ENCODE peak calls at places on chromosomes 5 and 9, in four cellular contexts. One of them, this sample, is unnamed.

GRCh38 chr9:95000821-95001220 is 274.3 kb downstream of the AOPEP start:
- DNase-seq in bronchial epithelial cell: no peak
- DNase-seq in stomach: no peak
- DNase-seq in thyroid gland: no peak
- DNase-seq in this sample: no peak

GRCh38 chr9:32348289-32348688 is 36.2 kb upstream of the ACO1 start:
- DNase-seq in bronchial epithelial cell: no peak
- DNase-seq in stomach: no peak
- DNase-seq in thyroid gland: no peak
- DNase-seq in this sample: peak

GRCh38 chr9:128611600-128612394 is 44.9 kb downstream of the DYNC2I2 start:
- DNase-seq in bronchial epithelial cell: no peak
- DNase-seq in stomach: no peak
- DNase-seq in thyroid gland: no peak
- DNase-seq in this sample: no peak

GRCh38 chr9:2816476-2817141 is 27.3 kb downstream of the PUM3 start:
- DNase-seq in bronchial epithelial cell: peak
- DNase-seq in stomach: no peak
- DNase-seq in thyroid gland: peak
- DNase-seq in this sample: no peak

GRCh38 chr5:168427224-168427623 is 59.0 kb upstream of the RARS1 start:
- DNase-seq in bronchial epithelial cell: no peak
- DNase-seq in stomach: no peak
- DNase-seq in thyroid gland: no peak
- DNase-seq in this sample: no peak

GRCh38 chr9:84146893-84147705 is 166.5 kb downstream of the RMI1 start:
- DNase-seq in bronchial epithelial cell: no peak
- DNase-seq in stomach: no peak
- DNase-seq in thyroid gland: no peak
- DNase-seq in this sample: no peak

GRCh38 chr5:101244621-101245020 is 341.5 kb upstream of the ST8SIA4 start:
- DNase-seq in bronchial epithelial cell: peak
- DNase-seq in stomach: no peak
- DNase-seq in thyroid gland: no peak
- DNase-seq in this sample: no peak

GRCh38 chr9:16348531-16348930 is 521.9 kb downstream of the BNC2 start:
- DNase-seq in bronchial epithelial cell: no peak
- DNase-seq in stomach: no peak
- DNase-seq in thyroid gland: no peak
- DNase-seq in this sample: no peak

GRCh38 chr9:70422371-70423043 is 8.1 kb upstream of the KLF9 start:
- DNase-seq in bronchial epithelial cell: no peak
- DNase-seq in stomach: no peak
- DNase-seq in thyroid gland: no peak
- DNase-seq in this sample: no peak

GRCh38 chr5:83227611-83228010 is 150.3 kb downstream of the XRCC4 start:
- DNase-seq in bronchial epithelial cell: peak
- DNase-seq in stomach: no peak
- DNase-seq in thyroid gland: no peak
- DNase-seq in this sample: no peak

GRCh38 chr9:114061830-114062474 is 16.1 kb downstream of the AMBP start:
- DNase-seq in bronchial epithelial cell: no peak
- DNase-seq in stomach: no peak
- DNase-seq in thyroid gland: no peak
- DNase-seq in this sample: no peak

GRCh38 chr5:73617510-73618279 is 8.3 kb upstream of the ARHGEF28 start:
- DNase-seq in bronchial epithelial cell: peak
- DNase-seq in stomach: peak
- DNase-seq in thyroid gland: no peak
- DNase-seq in this sample: no peak

GRCh38 chr5:136518814-136519213 is 153.5 kb upstream of the TRPC7 start:
- DNase-seq in bronchial epithelial cell: peak
- DNase-seq in stomach: no peak
- DNase-seq in thyroid gland: no peak
- DNase-seq in this sample: no peak

GRCh38 chr9:93294011-93294410 is 110.1 kb downstream of the WNK2 start:
- DNase-seq in bronchial epithelial cell: no peak
- DNase-seq in stomach: no peak
- DNase-seq in thyroid gland: no peak
- DNase-seq in this sample: no peak

GRCh38 chr5:113293613-113294340 is 141.0 kb downstream of the TSSK1B start:
- DNase-seq in bronchial epithelial cell: peak
- DNase-seq in stomach: no peak
- DNase-seq in thyroid gland: peak
- DNase-seq in this sample: no peak

GRCh38 chr5:169071-169727 is 22.1 kb upstream of the LRRC14B start:
- DNase-seq in bronchial epithelial cell: no peak
- DNase-seq in stomach: peak
- DNase-seq in thyroid gland: peak
- DNase-seq in this sample: no peak

GRCh38 chr9:92762196-92762595 is 2.4 kb downstream of the BICD2 start:
- DNase-seq in bronchial epithelial cell: no peak
- DNase-seq in stomach: no peak
- DNase-seq in thyroid gland: no peak
- DNase-seq in this sample: no peak

GRCh38 chr5:383621-384020 is 59.4 kb upstream of the EXOC3 start:
- DNase-seq in bronchial epithelial cell: no peak
- DNase-seq in stomach: no peak
- DNase-seq in thyroid gland: no peak
- DNase-seq in this sample: no peak

GRCh38 chr5:111772456-111772855 is 15.5 kb upstream of the NREP start:
- DNase-seq in bronchial epithelial cell: no peak
- DNase-seq in stomach: no peak
- DNase-seq in thyroid gland: no peak
- DNase-seq in this sample: no peak

GRCh38 chr5:135648109-135648508 is 69.3 kb upstream of the CXCL14 start:
- DNase-seq in bronchial epithelial cell: no peak
- DNase-seq in stomach: no peak
- DNase-seq in thyroid gland: no peak
- DNase-seq in this sample: no peak

GRCh38 chr9:124504530-124505005 is 2.6 kb downstream of the NR5A1 start:
- DNase-seq in bronchial epithelial cell: no peak
- DNase-seq in stomach: no peak
- DNase-seq in thyroid gland: no peak
- DNase-seq in this sample: no peak

GRCh38 chr9:78406933-78407332 is 110.0 kb downstream of the PSAT1 start:
- DNase-seq in bronchial epithelial cell: peak
- DNase-seq in stomach: peak
- DNase-seq in thyroid gland: no peak
- DNase-seq in this sample: no peak

GRCh38 chr9:2596003-2596402 is 25.6 kb upstream of the VLDLR start:
- DNase-seq in bronchial epithelial cell: no peak
- DNase-seq in stomach: no peak
- DNase-seq in thyroid gland: no peak
- DNase-seq in this sample: no peak

GRCh38 chr5:64744914-64745313 is 23.6 kb downstream of the SREK1IP1 start:
- DNase-seq in bronchial epithelial cell: no peak
- DNase-seq in stomach: no peak
- DNase-seq in thyroid gland: no peak
- DNase-seq in this sample: no peak

GRCh38 chr9:79542735-79543504 is 28.8 kb upstream of the TLE4 start:
- DNase-seq in bronchial epithelial cell: no peak
- DNase-seq in stomach: no peak
- DNase-seq in thyroid gland: no peak
- DNase-seq in this sample: peak

GRCh38 chr5:117100156-117100555 is 525.5 kb upstream of the SEMA6A start:
- DNase-seq in bronchial epithelial cell: no peak
- DNase-seq in stomach: no peak
- DNase-seq in thyroid gland: no peak
- DNase-seq in this sample: no peak

GRCh38 chr5:150263801-150264621 is 25.6 kb downstream of the CAMK2A start:
- DNase-seq in bronchial epithelial cell: peak
- DNase-seq in stomach: peak
- DNase-seq in thyroid gland: peak
- DNase-seq in this sample: peak

GRCh38 chr5:80998590-80998979 is 38.4 kb downstream of the RASGRF2 start:
- DNase-seq in bronchial epithelial cell: no peak
- DNase-seq in stomach: no peak
- DNase-seq in thyroid gland: no peak
- DNase-seq in this sample: no peak

GRCh38 chr9:123365287-123365880 is 9.4 kb downstream of the CRB2 start:
- DNase-seq in bronchial epithelial cell: no peak
- DNase-seq in stomach: no peak
- DNase-seq in thyroid gland: no peak
- DNase-seq in this sample: no peak

GRCh38 chr5:52674815-52675545 is 112.7 kb upstream of the ITGA1 start:
- DNase-seq in bronchial epithelial cell: peak
- DNase-seq in stomach: no peak
- DNase-seq in thyroid gland: no peak
- DNase-seq in this sample: no peak

GRCh38 chr5:64207978-64208377 is 42.3 kb downstream of the RNF180 start:
- DNase-seq in bronchial epithelial cell: peak
- DNase-seq in stomach: no peak
- DNase-seq in thyroid gland: no peak
- DNase-seq in this sample: peak

DNA sequence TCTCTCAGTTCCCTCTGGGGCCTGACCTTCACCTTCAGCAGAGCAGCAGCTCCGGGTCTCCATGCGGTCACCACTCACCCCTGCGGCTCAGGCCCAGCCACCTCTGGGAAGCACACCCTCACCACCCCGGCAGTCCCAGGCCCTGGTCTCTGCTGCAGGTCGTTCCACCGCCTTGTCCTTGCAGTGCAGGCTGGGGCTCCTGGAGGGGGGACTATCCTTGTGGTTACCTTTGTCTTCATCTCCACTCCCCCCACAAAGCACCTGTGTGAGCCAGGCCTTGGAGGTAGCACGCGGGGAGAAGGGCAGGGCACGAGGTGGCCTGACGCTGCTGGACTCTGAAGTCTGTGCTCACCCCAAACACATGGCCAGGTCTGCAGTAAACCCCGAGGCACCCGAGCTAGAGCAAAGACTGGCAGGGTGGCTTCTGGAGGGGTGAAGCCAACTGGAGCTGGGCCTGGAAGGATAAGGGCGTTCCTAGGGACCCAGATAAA is 33.2 kb upstream of the RXRA start:
- DNase-seq in bronchial epithelial cell: no peak
- DNase-seq in stomach: no peak
- DNase-seq in thyroid gland: no peak
- DNase-seq in this sample: no peak
- H3K4me3 ChIP-seq in bronchial epithelial cell: no peak
- H3K4me3 ChIP-seq in stomach: no peak
- H3K4me3 ChIP-seq in thyroid gland: no peak
- H3K4me3 ChIP-seq in this sample: no peak

GRCh38 chr5:148374693-148375360 is 8.9 kb upstream of the FBXO38 start:
- DNase-seq in bronchial epithelial cell: peak
- DNase-seq in stomach: peak
- DNase-seq in thyroid gland: peak
- DNase-seq in this sample: peak
- TF ChIP-seq CTCF in bronchial epithelial cell: peak
- TF ChIP-seq CTCF in stomach: peak
- TF ChIP-seq CTCF in thyroid gland: peak
- TF ChIP-seq CTCF in this sample: peak

DNA sequence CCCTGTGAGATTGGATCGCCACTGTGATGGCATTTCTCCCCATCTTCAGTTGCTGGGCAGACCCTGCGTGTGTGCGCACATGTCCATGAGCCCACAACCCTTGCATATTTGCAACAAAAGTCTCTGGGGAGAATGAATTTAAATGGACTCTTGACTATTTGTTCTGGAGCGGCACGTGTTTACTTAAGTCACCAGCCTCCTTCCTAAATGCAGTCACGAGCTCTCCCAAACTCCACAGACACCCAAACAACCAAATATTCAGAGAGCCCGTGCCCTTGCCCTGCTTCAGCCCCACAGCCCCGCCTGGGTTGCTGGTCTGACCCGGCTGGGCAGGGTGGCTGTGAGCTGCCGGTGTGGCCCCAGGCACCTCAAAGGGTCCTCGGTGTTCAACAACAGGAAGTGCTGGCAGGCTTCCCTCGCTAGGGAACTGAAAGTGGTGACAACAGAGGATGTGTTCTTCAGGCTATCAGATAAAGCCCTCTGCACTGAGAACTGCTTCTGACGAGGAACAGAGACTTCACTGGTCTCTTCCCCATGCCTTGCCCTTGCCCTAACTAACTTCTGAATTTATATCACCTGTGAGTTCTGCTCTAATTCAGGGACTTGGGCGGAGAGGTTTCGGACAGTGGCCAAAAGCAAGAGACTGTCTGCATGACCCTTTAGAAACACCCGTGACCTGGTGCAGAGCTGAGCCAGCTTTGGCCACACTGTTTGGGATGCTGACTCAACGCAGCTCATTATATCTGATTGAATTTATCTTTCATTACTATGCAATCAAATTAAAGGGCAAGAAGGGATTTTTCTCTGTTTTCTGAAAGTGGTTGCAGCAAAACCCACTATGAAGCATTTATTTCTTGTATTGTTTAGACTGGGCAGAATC is 19.2 kb upstream of the CD180 start:
- DNase-seq in bronchial epithelial cell: peak
- DNase-seq in stomach: peak
- DNase-seq in thyroid gland: peak
- DNase-seq in this sample: no peak
- H3K4me3 ChIP-seq in bronchial epithelial cell: no peak
- H3K4me3 ChIP-seq in stomach: peak
- H3K4me3 ChIP-seq in thyroid gland: no peak
- H3K4me3 ChIP-seq in this sample: no peak

DNA sequence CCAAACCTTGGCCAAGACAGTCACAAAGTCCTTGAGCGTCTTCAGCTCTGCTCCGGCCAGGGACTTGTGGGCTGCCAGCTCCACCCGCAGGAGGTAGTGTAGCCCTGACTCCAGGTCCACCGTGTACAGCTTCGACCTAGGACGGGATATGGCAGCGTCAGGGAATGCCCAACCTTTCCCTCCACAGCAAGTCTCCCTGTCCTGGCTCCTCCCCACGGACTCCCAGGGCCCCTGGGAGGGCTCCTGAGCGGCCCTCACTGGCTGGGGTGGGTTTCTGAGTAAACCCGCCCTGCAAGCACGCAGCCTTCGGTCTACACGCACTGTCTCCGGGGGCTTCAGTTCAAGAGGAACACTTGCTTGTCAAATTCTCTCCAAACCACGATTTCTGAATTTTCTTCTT is 13.7 kb upstream of the LHX3 start:
- DNase-seq in bronchial epithelial cell: no peak
- DNase-seq in stomach: no peak
- DNase-seq in thyroid gland: no peak
- DNase-seq in this sample: no peak
- TF ChIP-seq CTCF in bronchial epithelial cell: no peak
- TF ChIP-seq CTCF in stomach: no peak
- TF ChIP-seq CTCF in thyroid gland: no peak
- TF ChIP-seq CTCF in this sample: no peak

GRCh38 chr5:89827388-89827787 is 582.2 kb downstream of the CETN3 start:
- DNase-seq in bronchial epithelial cell: no peak
- DNase-seq in stomach: no peak
- DNase-seq in thyroid gland: no peak
- DNase-seq in this sample: no peak

GRCh38 chr5:89826938-89827337 is 582.6 kb downstream of the CETN3 start:
- DNase-seq in bronchial epithelial cell: no peak
- DNase-seq in stomach: no peak
- DNase-seq in thyroid gland: no peak
- DNase-seq in this sample: no peak

DNA sequence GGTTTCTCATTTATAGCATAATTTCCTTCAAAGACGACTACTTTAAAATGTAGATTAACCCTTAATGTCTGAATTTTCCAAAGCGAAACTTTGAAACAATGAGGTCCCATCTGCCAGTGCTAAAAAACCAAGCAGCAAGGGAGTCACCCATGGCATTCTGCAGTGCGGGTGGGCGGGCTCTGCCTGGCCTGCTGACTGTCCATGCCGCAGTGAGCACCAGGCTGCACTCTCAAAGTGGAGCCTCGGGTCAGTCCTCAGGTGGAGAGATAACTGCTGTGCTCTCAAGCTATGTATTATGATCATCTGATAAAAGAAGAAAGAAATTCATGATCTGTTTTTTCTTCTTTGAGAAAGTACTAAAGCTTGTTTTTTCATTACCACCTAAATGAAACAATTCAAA is 581.6 kb downstream of the CETN3 start:
- DNase-seq in bronchial epithelial cell: no peak
- DNase-seq in stomach: no peak
- DNase-seq in thyroid gland: no peak
- DNase-seq in this sample: no peak
- H3K4me3 ChIP-seq in bronchial epithelial cell: no peak
- H3K4me3 ChIP-seq in stomach: no peak
- H3K4me3 ChIP-seq in thyroid gland: no peak
- H3K4me3 ChIP-seq in this sample: no peak

This sample was measured in astrocyte of the cerebellum.